ENCODE peak calls at places on chromosomes 16 and 17, in five cellular contexts. One of them, this sample, is unnamed.

GRCh38 chr16:85856054-85856453 is 42.9 kb upstream of the IRF8 start:
- DNase-seq in stimulated activated CD8-positive, alpha-beta memory T cell treated with anti-CD3 and anti-CD28 coated beads, Interleukin-2, amount 100 ng/mL, for 48 hours: no peak
- DNase-seq in A172: no peak
- DNase-seq in left ventricle myocardium inferior: no peak
- DNase-seq in IMR-90: no peak
- DNase-seq in this sample: no peak

GRCh38 chr16:66223176-66223780 is 143.2 kb upstream of the CDH5 start:
- DNase-seq in stimulated activated CD8-positive, alpha-beta memory T cell treated with anti-CD3 and anti-CD28 coated beads, Interleukin-2, amount 100 ng/mL, for 48 hours: no peak
- DNase-seq in left ventricle myocardium inferior: no peak
- DNase-seq in IMR-90: peak
- DNase-seq in A172: no peak
- DNase-seq in this sample: no peak

GRCh38 chr17:37025847-37026533 is 77.2 kb downstream of the AATF start:
- DNase-seq in A172: no peak
- DNase-seq in IMR-90: no peak
- DNase-seq in stimulated activated CD8-positive, alpha-beta memory T cell treated with anti-CD3 and anti-CD28 coated beads, Interleukin-2, amount 100 ng/mL, for 48 hours: no peak
- DNase-seq in left ventricle myocardium inferior: no peak
- DNase-seq in this sample: no peak

GRCh38 chr16:74107795-74108610 is 188.6 kb upstream of the PSMD7 start:
- DNase-seq in stimulated activated CD8-positive, alpha-beta memory T cell treated with anti-CD3 and anti-CD28 coated beads, Interleukin-2, amount 100 ng/mL, for 48 hours: no peak
- DNase-seq in left ventricle myocardium inferior: no peak
- DNase-seq in IMR-90: peak
- DNase-seq in A172: peak
- DNase-seq in this sample: no peak

GRCh38 chr17:81583589-81584337 is 31.6 kb upstream of the FAAP100 start:
- DNase-seq in stimulated activated CD8-positive, alpha-beta memory T cell treated with anti-CD3 and anti-CD28 coated beads, Interleukin-2, amount 100 ng/mL, for 48 hours: no peak
- DNase-seq in A172: no peak
- DNase-seq in left ventricle myocardium inferior: no peak
- DNase-seq in IMR-90: peak
- DNase-seq in this sample: no peak

GRCh38 chr16:66425651-66426050 is 1.4 kb upstream of the BEAN1 start:
- DNase-seq in left ventricle myocardium inferior: no peak
- DNase-seq in IMR-90: no peak
- DNase-seq in stimulated activated CD8-positive, alpha-beta memory T cell treated with anti-CD3 and anti-CD28 coated beads, Interleukin-2, amount 100 ng/mL, for 48 hours: no peak
- DNase-seq in A172: no peak
- DNase-seq in this sample: no peak

GRCh38 chr17:74354561-74354960 is 7.1 kb downstream of the BTBD17 start:
- DNase-seq in left ventricle myocardium inferior: no peak
- DNase-seq in IMR-90: no peak
- DNase-seq in A172: no peak
- DNase-seq in stimulated activated CD8-positive, alpha-beta memory T cell treated with anti-CD3 and anti-CD28 coated beads, Interleukin-2, amount 100 ng/mL, for 48 hours: no peak
- DNase-seq in this sample: no peak

GRCh38 chr17:51668963-51669246 is 408.6 kb downstream of the UTP18 start:
- DNase-seq in A172: no peak
- DNase-seq in stimulated activated CD8-positive, alpha-beta memory T cell treated with anti-CD3 and anti-CD28 coated beads, Interleukin-2, amount 100 ng/mL, for 48 hours: no peak
- DNase-seq in left ventricle myocardium inferior: no peak
- DNase-seq in IMR-90: no peak
- DNase-seq in this sample: no peak

GRCh38 chr17:30958187-30958586 is 12.7 kb upstream of the RNF135 start:
- DNase-seq in left ventricle myocardium inferior: no peak
- DNase-seq in stimulated activated CD8-positive, alpha-beta memory T cell treated with anti-CD3 and anti-CD28 coated beads, Interleukin-2, amount 100 ng/mL, for 48 hours: no peak
- DNase-seq in IMR-90: no peak
- DNase-seq in A172: no peak
- DNase-seq in this sample: peak

GRCh38 chr17:31427684-31428083 is 36.2 kb downstream of the RAB11FIP4 start:
- DNase-seq in left ventricle myocardium inferior: no peak
- DNase-seq in stimulated activated CD8-positive, alpha-beta memory T cell treated with anti-CD3 and anti-CD28 coated beads, Interleukin-2, amount 100 ng/mL, for 48 hours: no peak
- DNase-seq in IMR-90: no peak
- DNase-seq in A172: no peak
- DNase-seq in this sample: no peak

GRCh38 chr16:87042551-87043272 is 274.5 kb downstream of the C16orf95 start:
- DNase-seq in A172: no peak
- DNase-seq in IMR-90: no peak
- DNase-seq in left ventricle myocardium inferior: no peak
- DNase-seq in stimulated activated CD8-positive, alpha-beta memory T cell treated with anti-CD3 and anti-CD28 coated beads, Interleukin-2, amount 100 ng/mL, for 48 hours: no peak
- DNase-seq in this sample: peak

GRCh38 chr16:89183463-89183862 is 11.9 kb downstream of the CDH15 start:
- DNase-seq in left ventricle myocardium inferior: no peak
- DNase-seq in A172: no peak
- DNase-seq in stimulated activated CD8-positive, alpha-beta memory T cell treated with anti-CD3 and anti-CD28 coated beads, Interleukin-2, amount 100 ng/mL, for 48 hours: no peak
- DNase-seq in IMR-90: no peak
- DNase-seq in this sample: no peak

GRCh38 chr17:32593003-32593402 is 106.2 kb downstream of the CDK5R1 start:
- DNase-seq in A172: no peak
- DNase-seq in stimulated activated CD8-positive, alpha-beta memory T cell treated with anti-CD3 and anti-CD28 coated beads, Interleukin-2, amount 100 ng/mL, for 48 hours: no peak
- DNase-seq in IMR-90: no peak
- DNase-seq in left ventricle myocardium inferior: no peak
- DNase-seq in this sample: no peak

GRCh38 chr17:48564200-48565023 is 13.7 kb downstream of the HOXB4 start:
- DNase-seq in IMR-90: no peak
- DNase-seq in stimulated activated CD8-positive, alpha-beta memory T cell treated with anti-CD3 and anti-CD28 coated beads, Interleukin-2, amount 100 ng/mL, for 48 hours: no peak
- DNase-seq in A172: no peak
- DNase-seq in left ventricle myocardium inferior: no peak
- DNase-seq in this sample: peak

GRCh38 chr17:82300707-82301270 is 16.6 kb downstream of the CD7 start:
- DNase-seq in left ventricle myocardium inferior: peak
- DNase-seq in stimulated activated CD8-positive, alpha-beta memory T cell treated with anti-CD3 and anti-CD28 coated beads, Interleukin-2, amount 100 ng/mL, for 48 hours: peak
- DNase-seq in A172: peak
- DNase-seq in IMR-90: peak
- DNase-seq in this sample: peak

GRCh38 chr17:36534881-36535668 is at the start of gene PIGW:
- DNase-seq in IMR-90: peak
- DNase-seq in left ventricle myocardium inferior: peak
- DNase-seq in stimulated activated CD8-positive, alpha-beta memory T cell treated with anti-CD3 and anti-CD28 coated beads, Interleukin-2, amount 100 ng/mL, for 48 hours: peak
- DNase-seq in A172: peak
- DNase-seq in this sample: peak

GRCh38 chr17:45405250-45406086 is 27.2 kb downstream of the ARHGAP27 start:
- DNase-seq in stimulated activated CD8-positive, alpha-beta memory T cell treated with anti-CD3 and anti-CD28 coated beads, Interleukin-2, amount 100 ng/mL, for 48 hours: no peak
- DNase-seq in IMR-90: no peak
- DNase-seq in A172: no peak
- DNase-seq in left ventricle myocardium inferior: no peak
- DNase-seq in this sample: peak

GRCh38 chr17:71975998-71976649 is 144.7 kb upstream of the SOX9 start:
- DNase-seq in stimulated activated CD8-positive, alpha-beta memory T cell treated with anti-CD3 and anti-CD28 coated beads, Interleukin-2, amount 100 ng/mL, for 48 hours: no peak
- DNase-seq in A172: peak
- DNase-seq in left ventricle myocardium inferior: peak
- DNase-seq in IMR-90: peak
- DNase-seq in this sample: peak

GRCh38 chr16:9297437-9298113 is 206.1 kb downstream of the HAPSTR1 start:
- DNase-seq in IMR-90: no peak
- DNase-seq in A172: peak
- DNase-seq in stimulated activated CD8-positive, alpha-beta memory T cell treated with anti-CD3 and anti-CD28 coated beads, Interleukin-2, amount 100 ng/mL, for 48 hours: no peak
- DNase-seq in left ventricle myocardium inferior: no peak
- DNase-seq in this sample: peak

This sample was measured in aorta.